ENCODE peak calls at places on chromosome 21, in four cellular contexts. I, C, Y and K are unnamed samples.

GRCh38 chr21:29230541-29231275 is 68.0 kb upstream of the BACH1 start:
- DNase-seq in I (no peak), C (no peak), Y (no peak), K (no peak)

GRCh38 chr21:37829447-37829846 is 86.8 kb downstream of the KCNJ6 start:
- DNase-seq in I (no peak), C (peak; percentile 23), Y (no peak), K (no peak)

GRCh38 chr21:33067045-33067444 is 2.9 kb upstream of the OLIG1 start:
- DNase-seq in I (no peak), C (no peak), Y (no peak), K (no peak)

GRCh38 chr21:35223480-35224156 is 174.5 kb upstream of the RUNX1 start:
- DNase-seq in I (no peak), C (no peak), Y (no peak), K (no peak)

GRCh38 chr21:37006521-37007291 is at the start of gene RIPPLY3:
- DNase-seq in I (peak; percentile 75), C (no peak), Y (no peak), K (no peak)

GRCh38 chr21:46599251-46599572 is 5.7 kb downstream of the S100B start:
- DNase-seq in I (peak; percentile 66), C (peak; percentile 94), Y (peak; percentile 47), K (no peak)

GRCh38 chr21:33189237-33189636 is 40.5 kb upstream of the IFNAR2 start:
- DNase-seq in I (no peak), C (no peak), Y (no peak), K (no peak)

GRCh38 chr21:35974801-35975200 is 85.5 kb downstream of the SETD4 start:
- DNase-seq in I (no peak), C (peak; percentile 75), Y (no peak), K (no peak)

GRCh38 chr21:20971296-20971921 is 26.8 kb upstream of the NCAM2 start:
- DNase-seq in I (peak; percentile 65), C (peak; percentile 18), Y (peak; percentile 35), K (no peak)

GRCh38 chr21:45874716-45875415 is 106.7 kb upstream of the COL6A1 start:
- DNase-seq in I (peak; percentile 78), C (peak; percentile 9), Y (no peak), K (no peak)

GRCh38 chr21:45987121-45987711 is 5.6 kb downstream of the COL6A1 start:
- DNase-seq in I (no peak), C (no peak), Y (no peak), K (no peak)

GRCh38 chr21:32887026-32887425 is 115.5 kb upstream of the PAXBP1 start:
- DNase-seq in I (no peak), C (no peak), Y (no peak), K (no peak)

GRCh38 chr21:26072891-26073615 is 97.5 kb downstream of the APP start:
- DNase-seq in I (no peak), C (no peak), Y (no peak), K (no peak)

GRCh38 chr21:34649400-34649799 is 19.4 kb upstream of the CLIC6 start:
- DNase-seq in I (no peak), C (no peak), Y (no peak), K (no peak)

GRCh38 chr21:27713159-27714109 is 746.5 kb upstream of the ADAMTS5 start:
- DNase-seq in I (no peak), C (no peak), Y (no peak), K (no peak)
- TF ChIP-seq NFIC in I (no peak), C (no peak), Y (no peak), K (no peak)

GRCh38 chr21:15692711-15693110 is 37.1 kb upstream of the USP25 start:
- DNase-seq in I (no peak), C (no peak), Y (no peak), K (no peak)

GRCh38 chr21:15686506-15686905 is 43.3 kb upstream of the USP25 start:
- DNase-seq in I (no peak), C (no peak), Y (no peak), K (no peak)

GRCh38 chr21:15688016-15688415 is 41.8 kb upstream of the USP25 start:
- DNase-seq in I (no peak), C (no peak), Y (no peak), K (no peak)

GRCh38 chr21:15687208-15687607 is 42.6 kb upstream of the USP25 start:
- DNase-seq in I (no peak), C (no peak), Y (no peak), K (no peak)

GRCh38 chr21:15688809-15689208 is 41.0 kb upstream of the USP25 start:
- DNase-seq in I (no peak), C (no peak), Y (no peak), K (no peak)
- TF ChIP-seq NFIC in I (no peak), C (no peak), Y (no peak), K (no peak)

DNA sequence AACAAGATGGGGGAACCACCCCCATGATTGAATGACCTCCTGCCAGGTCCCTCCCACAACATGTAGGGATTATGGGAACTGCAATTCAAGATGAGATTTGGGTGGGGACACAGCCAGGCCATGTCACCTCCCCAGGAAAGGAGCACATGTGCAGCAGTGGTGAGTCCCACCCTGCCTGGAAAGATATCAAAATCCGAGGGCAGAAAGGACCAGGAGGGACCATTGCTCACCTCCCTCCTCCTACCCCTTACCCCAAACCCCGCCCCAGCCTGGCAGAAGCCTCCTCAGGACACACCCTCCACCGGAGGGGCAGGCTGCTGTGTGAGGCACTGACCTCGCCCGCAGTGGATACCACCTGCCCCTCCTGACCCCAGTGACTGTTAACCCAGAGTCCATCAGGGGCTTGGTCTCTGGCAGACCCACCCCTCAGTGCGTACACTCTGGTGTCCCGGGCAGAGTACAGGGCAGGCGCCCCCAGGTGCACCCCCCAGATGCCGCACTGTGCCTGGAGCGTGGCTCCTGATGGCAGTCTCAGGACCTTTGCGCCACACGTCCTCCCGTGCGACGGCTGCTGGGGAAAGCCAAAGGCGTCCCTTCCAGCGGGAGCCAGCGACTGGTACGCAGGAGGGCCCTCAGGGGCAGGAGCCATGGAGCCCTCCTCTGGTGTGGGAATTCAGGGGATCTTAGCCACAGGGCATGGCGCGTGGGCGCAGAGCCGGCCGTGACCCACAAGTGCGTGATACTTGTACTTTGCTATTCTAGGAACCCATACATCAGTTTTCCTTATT is 20.9 kb downstream of the PDXK start:
- DNase-seq in I (peak; percentile 53), C (no peak), Y (no peak), K (no peak)
- TF ChIP-seq NFIC in I (no peak), C (no peak), Y (no peak), K (no peak)

GRCh38 chr21:42398414-42399030 is 2.7 kb upstream of the TMPRSS3 start:
- DNase-seq in I (no peak), C (no peak), Y (no peak), K (no peak)
- TF ChIP-seq NFIC in I (no peak), C (no peak), Y (no peak), K (no peak)

GRCh38 chr21:23695449-23695848 is 1911.8 kb downstream of the MRPL39 start:
- DNase-seq in I (no peak), C (no peak), Y (no peak), K (no peak)
- TF ChIP-seq NFIC in I (no peak), C (no peak), Y (no peak), K (no peak)

DNA sequence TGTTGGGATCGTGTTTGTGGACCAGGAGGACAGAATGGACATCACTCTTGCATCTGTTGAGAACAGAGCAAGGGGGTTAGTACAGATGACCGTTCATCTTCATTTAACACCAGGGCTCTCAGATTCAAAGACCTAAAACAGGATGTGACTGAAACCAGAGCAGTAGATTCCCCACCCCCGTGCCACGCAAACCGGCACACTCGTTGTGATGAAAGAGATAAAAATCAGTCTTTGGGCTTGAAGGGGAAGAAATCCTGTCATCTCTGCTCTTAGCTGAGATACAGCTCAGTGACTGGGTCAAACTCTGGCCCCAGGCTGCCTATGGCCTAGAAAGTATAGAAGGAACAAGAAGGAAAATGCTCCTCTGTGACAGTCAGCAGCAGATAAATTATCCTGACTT is 146.2 kb upstream of the KRTAP19-8 start:
- DNase-seq in I (peak; percentile 35), C (no peak), Y (no peak), K (no peak)
- TF ChIP-seq NFIC in I (no peak), C (no peak), Y (no peak), K (no peak)